ENCODE peak calls at places on chromosomes 6 and 20, in seven cellular contexts. W is MM.1S, T is kidney, X is heart left ventricle, Z is aorta, F is uterus, A is ovary. U is an unnamed sample. For H3K4me1, the result is how much of the 10 kb centered on the place peaks cover.

GRCh38 chr6:108835218-108835850 is 12.9 kb upstream of the ARMC2 start:
- DNase-seq in W (peak), T (peak), X (peak), Z (peak), F (peak), A (peak), U (peak)

GRCh38 chr20:14360386-14360785 is 23.0 kb upstream of the FLRT3 start:
- DNase-seq in W (no peak), T (no peak), X (no peak), Z (no peak), F (no peak), A (no peak), U (peak)

GRCh38 chr6:112429226-112429625 is 82.1 kb downstream of the RFPL4B start:
- DNase-seq in W (no peak), T (no peak), X (no peak), Z (no peak), F (no peak), A (no peak), U (no peak)

GRCh38 chr6:118029967-118030366 is 122.9 kb downstream of the SLC35F1 start:
- DNase-seq in W (no peak), T (no peak), X (no peak), Z (no peak), F (no peak), A (no peak), U (no peak)

GRCh38 chr6:100453701-100454521 is 10.8 kb downstream of the SIM1 start:
- DNase-seq in W (no peak), T (peak), X (no peak), Z (no peak), F (no peak), A (no peak), U (no peak)

GRCh38 chr6:159969921-159970320 is 1.0 kb downstream of the IGF2R start:
- DNase-seq in W (no peak), T (no peak), X (peak), Z (peak), F (peak), A (no peak), U (peak)

GRCh38 chr6:26224940-26225847 is 138.0 kb downstream of the HFE start:
- DNase-seq in W (no peak), T (no peak), X (no peak), Z (no peak), F (no peak), A (peak), U (no peak)

GRCh38 chr6:5723905-5724691 is 282.6 kb downstream of the NRN1 start:
- DNase-seq in W (peak), T (no peak), X (peak), Z (peak), F (no peak), A (no peak), U (no peak)

GRCh38 chr6:1708820-1709612 is 99.3 kb downstream of the FOXC1 start:
- DNase-seq in W (no peak), T (no peak), X (no peak), Z (no peak), F (no peak), A (no peak), U (no peak)

GRCh38 chr6:135853227-135853626 is 1.7 kb downstream of the PDE7B start:
- DNase-seq in W (no peak), T (no peak), X (no peak), Z (no peak), F (no peak), A (no peak), U (peak)

GRCh38 chr20:41437836-41438235 is 71.2 kb upstream of the EMILIN3 start:
- DNase-seq in W (no peak), T (no peak), X (no peak), Z (no peak), F (no peak), A (no peak), U (no peak)

GRCh38 chr20:10565191-10565921 is 108.4 kb downstream of the JAG1 start:
- DNase-seq in W (no peak), T (no peak), X (no peak), Z (peak), F (no peak), A (no peak), U (peak)

GRCh38 chr20:10562929-10563328 is 110.9 kb downstream of the JAG1 start:
- DNase-seq in W (no peak), T (no peak), X (no peak), Z (no peak), F (no peak), A (no peak), U (no peak)

GRCh38 chr20:10563935-10564492 is 109.8 kb downstream of the JAG1 start:
- DNase-seq in W (no peak), T (no peak), X (no peak), Z (no peak), F (no peak), A (no peak), U (no peak)

GRCh38 chr20:10568032-10568431 is 105.8 kb downstream of the JAG1 start:
- DNase-seq in W (no peak), T (no peak), X (no peak), Z (no peak), F (no peak), A (no peak), U (no peak)

DNA sequence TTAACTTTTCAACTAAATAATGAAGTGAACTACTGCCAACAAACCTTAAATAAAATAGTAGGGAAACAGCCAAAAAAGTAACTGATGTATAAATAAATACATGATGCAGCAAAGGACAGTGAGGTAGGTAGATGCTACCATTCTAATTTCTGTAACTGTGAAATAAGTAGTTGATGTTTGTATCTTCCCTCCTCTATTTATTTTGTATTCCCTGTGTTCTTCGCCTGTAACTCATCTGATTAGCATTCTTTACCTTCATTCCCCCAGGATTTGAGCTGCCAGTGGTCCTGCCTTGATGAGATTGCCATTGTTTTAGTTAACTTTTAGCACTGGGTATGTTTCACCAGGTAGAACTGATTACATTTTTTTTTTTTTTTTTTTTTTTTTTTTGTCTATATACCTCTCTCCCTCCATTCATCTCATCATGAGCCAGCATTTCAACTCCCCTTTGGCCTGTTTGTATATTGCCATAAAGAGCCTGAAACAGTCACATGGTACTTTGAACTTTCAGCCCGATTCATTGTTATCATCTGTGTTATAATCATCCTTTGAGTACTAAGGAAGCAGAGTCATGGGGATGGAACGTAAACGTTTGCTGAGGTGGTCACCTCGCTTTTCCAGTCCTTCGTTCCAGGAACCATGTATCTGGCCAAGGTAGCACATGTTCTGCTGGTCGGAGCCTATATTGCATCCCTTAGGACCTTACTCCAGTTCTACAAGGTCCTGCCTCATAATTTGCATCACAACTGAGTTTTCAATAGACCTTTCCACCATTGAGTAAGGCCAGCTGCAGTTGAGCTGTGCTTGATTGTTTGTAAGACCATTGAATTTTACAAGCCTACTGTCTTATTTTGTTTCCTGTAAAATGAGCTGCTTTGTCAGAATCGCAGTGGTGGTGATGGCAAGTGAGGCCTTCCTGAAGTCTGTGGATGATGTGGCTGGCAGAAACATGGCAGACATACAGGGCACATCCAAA is 107.6 kb downstream of the JAG1 start:
- DNase-seq in W (no peak), T (no peak), X (no peak), Z (no peak), F (no peak), A (no peak), U (peak)
- H3K27ac ChIP-seq in W (no peak), T (no peak), X (no peak), Z (peak), F (peak), A (no peak), U (peak)

GRCh38 chr20:53938739-53939138 is 131.7 kb downstream of the BCAS1 start:
- DNase-seq in W (no peak), T (no peak), X (no peak), Z (no peak), F (no peak), A (no peak), U (no peak)

GRCh38 chr20:53939554-53940355 is 130.6 kb downstream of the BCAS1 start:
- DNase-seq in W (peak), T (peak), X (peak), Z (peak), F (peak), A (peak), U (peak)

GRCh38 chr20:53935353-53936084 is 134.9 kb downstream of the BCAS1 start:
- DNase-seq in W (peak), T (no peak), X (no peak), Z (no peak), F (no peak), A (no peak), U (no peak)

GRCh38 chr20:53937929-53938367 is 132.4 kb downstream of the BCAS1 start:
- DNase-seq in W (no peak), T (no peak), X (no peak), Z (no peak), F (no peak), A (no peak), U (no peak)

GRCh38 chr20:53937330-53937729 is 133.1 kb downstream of the BCAS1 start:
- DNase-seq in W (no peak), T (no peak), X (no peak), Z (no peak), F (no peak), A (no peak), U (no peak)
- H3K4me1 ChIP-seq in W (half or more), T (under half), X (under half), Z (under half), F (under half), A (under half), U (under half)

GRCh38 chr6:14919038-14919437 is 326.8 kb upstream of the JARID2 start:
- DNase-seq in W (no peak), T (no peak), X (no peak), Z (no peak), F (no peak), A (no peak), U (no peak)

GRCh38 chr6:14912226-14912625 is 333.6 kb upstream of the JARID2 start:
- DNase-seq in W (no peak), T (no peak), X (no peak), Z (no peak), F (no peak), A (peak), U (no peak)

GRCh38 chr6:14917101-14917500 is 328.8 kb upstream of the JARID2 start:
- DNase-seq in W (no peak), T (no peak), X (no peak), Z (no peak), F (no peak), A (no peak), U (no peak)

GRCh38 chr6:14917511-14917910 is 328.4 kb upstream of the JARID2 start:
- DNase-seq in W (no peak), T (no peak), X (no peak), Z (no peak), F (no peak), A (no peak), U (no peak)

GRCh38 chr6:14915888-14916832 is 329.7 kb upstream of the JARID2 start:
- DNase-seq in W (no peak), T (peak), X (no peak), Z (no peak), F (no peak), A (no peak), U (no peak)
- H3K27ac ChIP-seq in W (no peak), T (no peak), X (no peak), Z (no peak), F (no peak), A (no peak), U (no peak)

DNA sequence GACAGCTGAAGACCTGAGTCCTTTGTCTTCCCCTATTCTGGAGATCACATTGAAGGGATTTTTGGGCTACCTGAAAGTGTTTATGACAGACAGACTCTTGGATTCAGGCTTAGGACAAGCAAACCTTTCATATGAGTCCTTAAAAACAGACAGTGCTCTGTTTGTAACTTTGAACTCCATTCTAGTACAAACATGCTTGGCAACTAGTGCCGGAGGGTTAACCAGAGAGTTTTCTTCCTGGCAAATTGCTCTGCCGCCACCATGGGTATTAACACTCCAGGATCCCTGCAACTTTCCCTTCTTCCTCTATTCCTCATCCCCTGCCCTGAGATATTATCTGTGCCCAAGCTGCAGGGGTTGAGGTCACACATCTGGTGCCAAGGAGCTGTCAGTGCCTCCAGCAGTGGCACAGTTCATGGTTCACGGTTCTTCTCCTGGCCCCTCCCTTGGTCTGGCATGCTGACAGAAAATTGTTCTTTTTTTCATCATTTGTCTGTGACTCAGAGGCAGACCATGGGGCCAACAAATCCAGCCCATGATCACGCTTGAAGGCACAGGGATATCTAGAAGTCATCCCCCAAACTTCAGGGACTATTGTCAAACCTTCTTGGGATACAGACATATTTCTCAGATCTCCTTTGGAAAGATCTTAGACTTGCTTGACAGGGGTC is 77.6 kb downstream of the ATXN1 start:
- DNase-seq in W (no peak), T (no peak), X (peak), Z (peak), F (peak), A (no peak), U (peak)
- H3K4me1 ChIP-seq in W (under half), T (under half), X (under half), Z (under half), F (under half), A (under half), U (under half)